ENCODE peak calls at places on chromosomes 11 and 22, in eight cellular contexts. G is MM.1S, F is neural progenitor cell, I is PC-3, S is mammary epithelial cell, D is OCI-LY7, V is fibroblast of lung, Q is SK-N-SH. P is an unnamed sample.

GRCh38 chr11:70206977-70207376 is 3.9 kb downstream of the FADD start:
- DNase-seq in G (no peak), F (no peak), I (no peak), S (no peak), D (no peak), V (no peak), Q (no peak), P (no peak)

GRCh38 chr22:42645341-42645937 is 3.8 kb downstream of the CYB5R3 start:
- DNase-seq in G (no peak), F (no peak), I (no peak), S (no peak), D (no peak), V (no peak), Q (no peak), P (no peak)

GRCh38 chr22:32823024-32823730 is 21.7 kb downstream of the TIMP3 start:
- DNase-seq in G (no peak), F (peak; percentile 85), I (peak; percentile 29), S (no peak), D (peak; percentile 25), V (peak; percentile 48), Q (peak; percentile 59), P (peak; percentile 92)

GRCh38 chr11:13343931-13344717 is 66.5 kb downstream of the BMAL1 start:
- DNase-seq in G (peak; percentile 66), F (peak; percentile 79), I (peak; percentile 88), S (peak; percentile 64), D (peak; percentile 63), V (peak; percentile 67), Q (peak; percentile 73), P (peak; percentile 87)

GRCh38 chr11:128596245-128596644 is 8.9 kb upstream of the ETS1 start:
- DNase-seq in G (no peak), F (no peak), I (no peak), S (no peak), D (no peak), V (no peak), Q (no peak), P (no peak)

GRCh38 chr11:18299724-18300123 is 22.2 kb downstream of the HPS5 start:
- DNase-seq in G (no peak), F (no peak), I (no peak), S (no peak), D (no peak), V (no peak), Q (no peak), P (no peak)

GRCh38 chr11:34427171-34427805 is 11.4 kb upstream of the CAT start:
- DNase-seq in G (no peak), F (no peak), I (peak; percentile 69), S (peak; percentile 92), D (no peak), V (peak; percentile 90), Q (peak; percentile 21), P (no peak)

GRCh38 chr22:44363214-44363979 is 50.6 kb upstream of the SHISAL1 start:
- DNase-seq in G (no peak), F (no peak), I (peak; percentile 93), S (peak; percentile 89), D (no peak), V (peak; percentile 98), Q (peak; percentile 85), P (no peak)

GRCh38 chr22:23305321-23305910 is 125.1 kb downstream of the BCR start:
- DNase-seq in G (no peak), F (no peak), I (peak; percentile 53), S (no peak), D (no peak), V (peak; percentile 78), Q (peak; percentile 48), P (no peak)

GRCh38 chr22:17997456-17997855 is 26.9 kb downstream of the MICAL3 start:
- DNase-seq in G (no peak), F (no peak), I (peak; percentile 17), S (peak; percentile 46), D (no peak), V (peak; percentile 57), Q (no peak), P (no peak)

GRCh38 chr11:82733444-82734119 is at the start of gene FAM181B:
- DNase-seq in G (no peak), F (peak; percentile 93), I (no peak), S (peak; percentile 32), D (no peak), V (peak; percentile 39), Q (peak; percentile 89), P (peak; percentile 93)

GRCh38 chr22:36048911-36049677 is 20.5 kb upstream of the RBFOX2 start:
- DNase-seq in G (no peak), F (no peak), I (peak; percentile 36), S (peak; percentile 75), D (no peak), V (peak; percentile 82), Q (no peak), P (no peak)

DNA sequence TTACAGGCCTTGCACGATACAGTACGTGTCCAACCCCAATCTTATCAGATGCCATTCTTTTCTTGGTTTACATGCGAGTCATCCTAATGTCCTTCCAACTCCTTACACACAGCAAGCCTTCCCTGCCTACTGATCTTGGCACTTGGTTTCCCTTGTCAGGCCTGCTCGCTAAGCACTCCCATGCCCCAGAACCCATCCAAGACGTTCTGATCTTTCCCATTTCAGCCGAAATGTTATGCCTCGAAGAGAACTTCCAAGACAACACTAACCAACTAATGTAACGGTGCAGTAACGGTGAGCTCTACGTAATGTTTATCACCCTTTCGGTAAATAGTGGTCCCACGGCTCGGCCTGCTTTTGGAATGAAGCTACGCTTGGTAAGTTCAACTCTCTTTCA is 521 bp downstream of the PES1 start:
- DNase-seq in G (peak; percentile 10), F (no peak), I (no peak), S (no peak), D (no peak), V (peak; percentile 55), Q (no peak), P (no peak)
- H3K79me2 ChIP-seq in G (peaks cover 37% of the 10 kb centered on the region), F (peaks cover 25% of the 10 kb centered on the region), I (peaks cover 28% of the 10 kb centered on the region), S (peaks cover 49% of the 10 kb centered on the region), D (peaks cover 23% of the 10 kb centered on the region), V (peaks cover 25% of the 10 kb centered on the region), Q (peaks cover 44% of the 10 kb centered on the region), P (peaks cover 31% of the 10 kb centered on the region)

DNA sequence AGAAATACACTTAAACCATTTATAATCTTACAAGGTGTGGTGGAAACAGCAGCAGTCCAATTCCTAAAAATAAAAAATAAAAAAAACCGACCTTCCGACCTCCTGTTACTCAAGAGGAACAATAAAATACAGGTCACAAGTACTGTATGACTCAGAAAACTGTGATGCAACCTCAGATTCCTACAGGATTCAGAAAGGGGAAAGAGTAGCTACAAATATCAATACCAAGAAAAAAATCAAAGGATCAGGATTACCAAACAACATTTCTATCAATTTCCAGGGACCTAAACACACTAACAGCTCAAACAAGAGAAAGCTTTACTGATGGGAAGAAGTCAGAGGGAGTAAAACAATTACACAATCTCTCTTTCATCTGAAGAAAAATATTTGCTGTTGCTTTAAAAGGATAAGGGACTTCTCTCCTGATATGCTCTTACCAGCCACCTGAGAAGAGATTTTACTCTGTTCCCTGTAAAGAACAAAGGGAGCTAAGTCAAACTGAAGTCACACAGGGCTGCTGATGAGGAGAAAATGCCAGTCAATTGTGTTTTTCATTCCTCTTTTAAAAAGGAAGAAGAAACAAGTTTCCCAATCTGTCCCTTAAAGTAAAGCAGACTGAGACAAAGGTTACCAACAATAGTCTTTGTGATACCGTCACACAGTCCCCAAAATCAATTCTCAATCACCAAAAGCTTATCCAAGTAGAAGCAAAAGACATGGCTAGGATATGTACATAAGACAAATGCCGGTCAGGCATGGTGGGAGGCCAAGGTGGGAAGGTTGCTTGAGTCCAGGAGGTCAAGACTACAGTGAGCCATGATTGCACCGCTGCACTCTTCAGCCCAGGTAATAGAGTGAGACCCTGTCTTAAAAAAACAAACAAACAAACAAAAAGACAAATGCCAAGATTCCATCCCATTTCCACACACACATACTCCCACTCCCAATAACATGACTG is 39.3 kb downstream of the AMBRA1 start:
- DNase-seq in G (no peak), F (peak; percentile 51), I (peak; percentile 88), S (peak; percentile 84), D (no peak), V (peak; percentile 82), Q (no peak), P (peak; percentile 31)
- H3K79me2 ChIP-seq in G (peaks cover 81% of the 10 kb centered on the region), F (peaks cover 99% of the 10 kb centered on the region), I (peaks cover 87% of the 10 kb centered on the region), S (peaks cover 78% of the 10 kb centered on the region), D (peaks cover 34% of the 10 kb centered on the region), V (peaks cover 30% of the 10 kb centered on the region), Q (peaks cover 96% of the 10 kb centered on the region), P (peaks cover 98% of the 10 kb centered on the region)

DNA sequence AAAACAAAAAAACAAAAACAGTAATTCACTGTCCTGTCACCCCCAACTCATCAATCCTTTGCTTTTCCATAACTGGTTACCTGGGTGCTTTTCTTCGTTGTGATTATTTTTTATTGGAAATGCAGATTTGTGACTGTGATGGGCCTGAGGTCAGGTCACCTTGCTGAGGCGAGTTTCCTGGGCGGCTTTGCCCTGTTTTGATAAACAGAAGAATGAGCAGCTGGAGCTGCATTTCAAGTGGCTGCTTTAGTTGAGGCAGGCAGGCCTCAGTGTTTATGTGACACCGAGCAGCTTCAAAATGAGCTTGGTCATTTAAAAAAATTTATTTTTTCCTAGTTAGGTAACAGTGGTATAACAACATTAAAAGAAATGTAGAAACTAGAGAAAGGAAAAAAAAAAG is 22.2 kb downstream of the PTPRJ start:
- DNase-seq in G (no peak), F (no peak), I (no peak), S (no peak), D (peak; percentile 58), V (no peak), Q (no peak), P (no peak)
- H3K79me2 ChIP-seq in G (no peaks in the 10 kb centered on the region), F (peaks cover 35% of the 10 kb centered on the region), I (peaks cover 82% of the 10 kb centered on the region), S (no peaks in the 10 kb centered on the region), D (peaks cover 12% of the 10 kb centered on the region), V (peaks cover 10% of the 10 kb centered on the region), Q (peaks cover 88% of the 10 kb centered on the region), P (peaks cover 46% of the 10 kb centered on the region)

GRCh38 chr11:33315822-33316221 is 58.6 kb downstream of the HIPK3 start:
- DNase-seq in G (no peak), F (no peak), I (no peak), S (no peak), D (no peak), V (no peak), Q (no peak), P (no peak)
- H3K79me2 ChIP-seq in G (peaks cover 64% of the 10 kb centered on the region), F (peaks cover 49% of the 10 kb centered on the region), I (peaks cover 28% of the 10 kb centered on the region), S (peaks cover 96% of the 10 kb centered on the region), D (no peaks in the 10 kb centered on the region), V (peaks cover 75% of the 10 kb centered on the region), Q (peaks cover 96% of the 10 kb centered on the region), P (peaks cover 85% of the 10 kb centered on the region)

GRCh38 chr11:122696662-122697061 is 41.1 kb downstream of the UBASH3B start:
- DNase-seq in G (no peak), F (no peak), I (no peak), S (no peak), D (peak; percentile 96), V (no peak), Q (no peak), P (no peak)
- H3K79me2 ChIP-seq in G (no peaks in the 10 kb centered on the region), F (no peaks in the 10 kb centered on the region), I (peaks cover 51% of the 10 kb centered on the region), S (peaks cover 83% of the 10 kb centered on the region), D (peaks cover 59% of the 10 kb centered on the region), V (peaks cover 18% of the 10 kb centered on the region), Q (peaks cover 69% of the 10 kb centered on the region), P (no peaks in the 10 kb centered on the region)

GRCh38 chr22:39318507-39319283 is 728 bp downstream of the RPL3 start:
- DNase-seq in G (peak; percentile 51), F (peak; percentile 54), I (no peak), S (no peak), D (peak; percentile 59), V (no peak), Q (no peak), P (no peak)
- H3K79me2 ChIP-seq in G (peaks cover 57% of the 10 kb centered on the region), F (peaks cover 57% of the 10 kb centered on the region), I (peaks cover 57% of the 10 kb centered on the region), S (peaks cover 60% of the 10 kb centered on the region), D (peaks cover 54% of the 10 kb centered on the region), V (peaks cover 56% of the 10 kb centered on the region), Q (peaks cover 44% of the 10 kb centered on the region), P (peaks cover 49% of the 10 kb centered on the region)

P was measured in GM23338.